ENCODE peak calls at places on chromosomes 12 and 14, in five cellular contexts. One of them, this sample, is unnamed.

GRCh38 chr14:34363733-34364134 is 98.3 kb downstream of the SPTSSA start:
- DNase-seq in HCT116: no peak
- DNase-seq in AG04450: no peak
- DNase-seq in cardiac muscle cell: no peak
- DNase-seq in ovary: no peak
- DNase-seq in this sample: peak

GRCh38 chr12:69475237-69475984 is 5.2 kb downstream of the FRS2 start:
- DNase-seq in HCT116: no peak
- DNase-seq in AG04450: no peak
- DNase-seq in cardiac muscle cell: peak
- DNase-seq in ovary: no peak
- DNase-seq in this sample: peak

GRCh38 chr14:24297190-24297964 is 2.2 kb downstream of the DHRS1 start:
- DNase-seq in HCT116: no peak
- DNase-seq in AG04450: no peak
- DNase-seq in cardiac muscle cell: peak
- DNase-seq in ovary: no peak
- DNase-seq in this sample: peak

GRCh38 chr12:3727877-3728632 is 24.9 kb downstream of the CRACR2A start:
- DNase-seq in HCT116: no peak
- DNase-seq in AG04450: peak
- DNase-seq in cardiac muscle cell: no peak
- DNase-seq in ovary: no peak
- DNase-seq in this sample: peak

GRCh38 chr12:29131539-29131938 is 17.5 kb upstream of the FAR2 start:
- DNase-seq in HCT116: no peak
- DNase-seq in AG04450: no peak
- DNase-seq in cardiac muscle cell: no peak
- DNase-seq in ovary: no peak
- DNase-seq in this sample: peak

GRCh38 chr12:95169368-95169767 is 47.9 kb downstream of the FGD6 start:
- DNase-seq in HCT116: peak
- DNase-seq in AG04450: peak
- DNase-seq in cardiac muscle cell: no peak
- DNase-seq in ovary: no peak
- DNase-seq in this sample: peak

GRCh38 chr14:100708349-100709217 is 18.1 kb upstream of the DLK1 start:
- DNase-seq in HCT116: peak
- DNase-seq in AG04450: no peak
- DNase-seq in cardiac muscle cell: peak
- DNase-seq in ovary: peak
- DNase-seq in this sample: peak

GRCh38 chr14:103292426-103293374 is 41.3 kb upstream of the EIF5 start:
- DNase-seq in HCT116: peak
- DNase-seq in AG04450: peak
- DNase-seq in cardiac muscle cell: peak
- DNase-seq in ovary: peak
- DNase-seq in this sample: peak

GRCh38 chr12:32419520-32419960 is 20.2 kb downstream of the FGD4 start:
- DNase-seq in HCT116: no peak
- DNase-seq in AG04450: no peak
- DNase-seq in cardiac muscle cell: peak
- DNase-seq in ovary: no peak
- DNase-seq in this sample: peak

GRCh38 chr14:104392396-104393198 is 187.0 kb upstream of the C14orf180 start:
- DNase-seq in HCT116: no peak
- DNase-seq in AG04450: no peak
- DNase-seq in cardiac muscle cell: no peak
- DNase-seq in ovary: no peak
- DNase-seq in this sample: no peak

GRCh38 chr14:81198651-81199050 is 22.1 kb downstream of the GTF2A1 start:
- DNase-seq in HCT116: no peak
- DNase-seq in AG04450: no peak
- DNase-seq in cardiac muscle cell: no peak
- DNase-seq in ovary: no peak
- DNase-seq in this sample: no peak

GRCh38 chr12:12167847-12168246 is 97.1 kb downstream of the BCL2L14 start:
- DNase-seq in HCT116: no peak
- DNase-seq in AG04450: no peak
- DNase-seq in cardiac muscle cell: no peak
- DNase-seq in ovary: no peak
- DNase-seq in this sample: no peak

GRCh38 chr12:124764451-124764850 is 99.2 kb downstream of the SCARB1 start:
- DNase-seq in HCT116: no peak
- DNase-seq in AG04450: no peak
- DNase-seq in cardiac muscle cell: no peak
- DNase-seq in ovary: no peak
- DNase-seq in this sample: peak

GRCh38 chr12:93183940-93184663 is 193.6 kb upstream of the NUDT4 start:
- DNase-seq in HCT116: no peak
- DNase-seq in AG04450: no peak
- DNase-seq in cardiac muscle cell: peak
- DNase-seq in ovary: peak
- DNase-seq in this sample: peak
- H3K4me3 ChIP-seq in HCT116: no peak
- H3K4me3 ChIP-seq in AG04450: no peak
- H3K4me3 ChIP-seq in cardiac muscle cell: no peak
- H3K4me3 ChIP-seq in ovary: no peak
- H3K4me3 ChIP-seq in this sample: no peak

GRCh38 chr14:53412819-53413664 is 259.9 kb upstream of the DDHD1 start:
- DNase-seq in HCT116: no peak
- DNase-seq in AG04450: no peak
- DNase-seq in cardiac muscle cell: peak
- DNase-seq in ovary: no peak
- DNase-seq in this sample: peak
- TF ChIP-seq CTCF in HCT116: no peak
- TF ChIP-seq CTCF in AG04450: peak
- TF ChIP-seq CTCF in cardiac muscle cell: peak
- TF ChIP-seq CTCF in ovary: no peak
- TF ChIP-seq CTCF in this sample: peak

GRCh38 chr14:99679111-99679510 is 5.0 kb upstream of the CYP46A1 start:
- DNase-seq in HCT116: no peak
- DNase-seq in AG04450: no peak
- DNase-seq in cardiac muscle cell: no peak
- DNase-seq in ovary: no peak
- DNase-seq in this sample: no peak
- H3K4me3 ChIP-seq in HCT116: no peak
- H3K4me3 ChIP-seq in AG04450: no peak
- H3K4me3 ChIP-seq in cardiac muscle cell: no peak
- H3K4me3 ChIP-seq in ovary: no peak
- H3K4me3 ChIP-seq in this sample: no peak

GRCh38 chr14:50285861-50286260 is 26.2 kb downstream of the L2HGDH start:
- DNase-seq in HCT116: no peak
- DNase-seq in AG04450: no peak
- DNase-seq in cardiac muscle cell: no peak
- DNase-seq in ovary: no peak
- DNase-seq in this sample: no peak

GRCh38 chr14:50290306-50290705 is 21.7 kb downstream of the L2HGDH start:
- DNase-seq in HCT116: no peak
- DNase-seq in AG04450: no peak
- DNase-seq in cardiac muscle cell: no peak
- DNase-seq in ovary: no peak
- DNase-seq in this sample: no peak

GRCh38 chr14:50288146-50288545 is 23.9 kb downstream of the L2HGDH start:
- DNase-seq in HCT116: no peak
- DNase-seq in AG04450: no peak
- DNase-seq in cardiac muscle cell: no peak
- DNase-seq in ovary: no peak
- DNase-seq in this sample: no peak
- TF ChIP-seq CTCF in HCT116: no peak
- TF ChIP-seq CTCF in AG04450: no peak
- TF ChIP-seq CTCF in cardiac muscle cell: no peak
- TF ChIP-seq CTCF in ovary: no peak
- TF ChIP-seq CTCF in this sample: no peak